ENCODE peak calls at places on chromosomes 2 and 18, in ten cellular contexts. V, Z, R, G, S, H, Q, L, F and C are unnamed samples.

GRCh38 chr2:226023383-226023782 is 623.9 kb downstream of the NYAP2 start:
- DNase-seq in V (no peak), G (no peak), F (no peak), H (no peak), Z (no peak), Q (no peak), R (no peak), L (no peak), S (no peak), C (peak)

GRCh38 chr2:176118606-176119370 is 2.2 kb downstream of the HOXD10 start:
- DNase-seq in S (peak), Z (no peak), F (no peak), L (no peak), R (no peak), H (no peak), G (no peak), V (no peak), Q (no peak), C (peak)

GRCh38 chr2:216159646-216160045 is 50.5 kb downstream of the XRCC5 start:
- DNase-seq in Q (no peak), H (no peak), V (no peak), Z (no peak), G (no peak), F (no peak), R (peak), L (no peak), S (no peak), C (no peak)

GRCh38 chr2:78646533-78646932 is 379.0 kb upstream of the REG3G start:
- DNase-seq in Q (no peak), S (no peak), V (no peak), G (no peak), F (no peak), Z (no peak), H (no peak), L (no peak), R (no peak), C (no peak)

GRCh38 chr2:228556707-228557106 is 375.2 kb upstream of the SPHKAP start:
- DNase-seq in L (no peak), H (no peak), V (no peak), Z (no peak), S (no peak), F (peak), Q (no peak), R (peak), G (peak), C (peak)

GRCh38 chr2:109715302-109715937 is 78.7 kb upstream of the RGPD5 start:
- DNase-seq in Z (no peak), S (no peak), G (no peak), V (no peak), F (peak), Q (no peak), R (peak), L (no peak), H (peak), C (peak)

GRCh38 chr2:61582191-61582590 is 44.0 kb upstream of the XPO1 start:
- DNase-seq in S (no peak), L (no peak), G (no peak), Q (peak), R (no peak), Z (no peak), H (peak), V (no peak), F (no peak), C (no peak)

GRCh38 chr2:48733067-48733503 is 22.4 kb downstream of the LHCGR start:
- DNase-seq in R (no peak), L (no peak), S (peak), V (no peak), Q (no peak), G (no peak), F (no peak), H (no peak), Z (no peak), C (no peak)

GRCh38 chr2:42980764-42981416 is 188.5 kb upstream of the HAAO start:
- DNase-seq in G (no peak), S (no peak), L (no peak), Q (no peak), V (no peak), H (no peak), R (no peak), F (no peak), Z (no peak), C (no peak)

GRCh38 chr2:23486676-23487075 is 101.7 kb downstream of the KLHL29 start:
- DNase-seq in G (peak), Z (no peak), S (no peak), L (no peak), F (no peak), R (peak), Q (no peak), H (peak), V (no peak), C (peak)

GRCh38 chr2:10297950-10298349 is 4.8 kb upstream of the HPCAL1 start:
- DNase-seq in H (no peak), F (no peak), R (peak), G (peak), Q (no peak), L (peak), S (no peak), V (peak), Z (no peak), C (peak)

GRCh38 chr18:79749251-79750191 is 48.2 kb upstream of the KCNG2 start:
- DNase-seq in H (no peak), L (no peak), F (no peak), Q (no peak), V (no peak), Z (no peak), S (no peak), R (no peak), G (peak), C (no peak)

GRCh38 chr18:711330-711692 is 1.1 kb downstream of the ENOSF1 start:
- DNase-seq in H (peak), R (no peak), L (no peak), F (no peak), Z (peak), V (peak), Q (peak), S (no peak), G (no peak), C (peak)

GRCh38 chr18:45353530-45353929 is 261.7 kb upstream of the SLC14A2 start:
- DNase-seq in F (no peak), R (no peak), L (no peak), Z (no peak), S (no peak), Q (no peak), G (no peak), V (no peak), H (no peak), C (no peak)

GRCh38 chr2:203673933-203674332 is 32.5 kb upstream of the CD28 start:
- DNase-seq in L (no peak), H (no peak), V (no peak), S (no peak), R (peak), Z (no peak), Q (peak), G (peak), F (no peak), C (no peak)

GRCh38 chr2:126658910-126659613 is 3.1 kb downstream of the GYPC start:
- DNase-seq in H (peak), S (no peak), G (peak), F (peak), L (no peak), R (peak), Q (peak), V (peak), Z (no peak), C (peak)

GRCh38 chr18:7541835-7542234 is 25.3 kb upstream of the PTPRM start:
- DNase-seq in G (no peak), Q (no peak), L (no peak), S (no peak), F (no peak), H (no peak), Z (no peak), R (no peak), V (no peak), C (no peak)

GRCh38 chr18:14174706-14175085 is 42.5 kb upstream of the ZNF519 start:
- DNase-seq in L (no peak), G (no peak), Z (no peak), Q (no peak), F (no peak), V (no peak), H (no peak), R (no peak), S (no peak), C (no peak)

GRCh38 chr2:192230864-192231453 is 36.2 kb upstream of the TMEFF2 start:
- DNase-seq in H (no peak), F (no peak), S (no peak), R (no peak), L (no peak), G (no peak), V (no peak), Q (no peak), Z (no peak), C (no peak)

GRCh38 chr2:228023619-228024018 is 152.2 kb downstream of the DAW1 start:
- DNase-seq in G (no peak), Q (no peak), F (no peak), S (no peak), V (no peak), Z (no peak), H (no peak), L (no peak), R (no peak), C (peak)

GRCh38 chr2:233532971-233533370 is 33.6 kb downstream of the USP40 start:
- DNase-seq in F (no peak), R (no peak), G (no peak), Q (no peak), L (no peak), Z (no peak), V (no peak), S (no peak), H (no peak), C (no peak)

GRCh38 chr2:71785550-71785951 is 332.2 kb downstream of the DYSF start:
- DNase-seq in G (no peak), R (no peak), H (no peak), L (no peak), F (peak), Z (no peak), S (no peak), Q (no peak), V (no peak), C (no peak)

GRCh38 chr2:76008001-76008702 is 297.4 kb upstream of the GCFC2 start:
- DNase-seq in L (no peak), G (no peak), Z (no peak), Q (no peak), V (no peak), S (no peak), F (peak), R (no peak), H (no peak), C (no peak)

GRCh38 chr18:49456794-49457193 is 3.7 kb downstream of the DYM start:
- DNase-seq in G (no peak), Q (no peak), F (no peak), Z (no peak), S (no peak), R (peak), V (no peak), L (no peak), H (no peak), C (peak)

GRCh38 chr18:41767960-41768359 is 187.1 kb upstream of the PIK3C3 start:
- DNase-seq in G (peak), Q (peak), H (no peak), R (peak), V (no peak), F (no peak), Z (no peak), L (no peak), S (no peak), C (peak)

GRCh38 chr2:158841839-158842238 is 46.7 kb downstream of the DAPL1 start:
- DNase-seq in F (no peak), H (no peak), Z (no peak), G (peak), R (no peak), L (no peak), Q (no peak), V (no peak), S (no peak), C (no peak)

GRCh38 chr2:64975232-64975791 is 13.9 kb upstream of the SLC1A4 start:
- DNase-seq in S (no peak), G (peak), L (no peak), Q (no peak), H (peak), Z (no peak), F (no peak), V (no peak), R (peak), C (peak)

GRCh38 chr18:13565228-13565627 is 161.1 kb downstream of the FAM210A start:
- DNase-seq in G (no peak), V (no peak), H (peak), Q (no peak), F (no peak), Z (no peak), R (no peak), S (no peak), L (no peak), C (no peak)

GRCh38 chr2:79721966-79722365 is 209.1 kb downstream of the CTNNA2 start:
- DNase-seq in Q (no peak), S (no peak), H (no peak), Z (no peak), V (no peak), R (peak), L (no peak), F (no peak), G (peak), C (peak)

GRCh38 chr18:10953672-10954071 is 195.7 kb downstream of the PIEZO2 start:
- DNase-seq in V (no peak), Q (no peak), G (no peak), S (no peak), R (no peak), L (no peak), H (no peak), Z (no peak), F (no peak), C (no peak)

GRCh38 chr2:158990397-158991209 is 22.2 kb downstream of the TANC1 start:
- DNase-seq in H (no peak), G (peak), S (no peak), Z (no peak), R (peak), F (no peak), Q (no peak), L (no peak), V (no peak), C (peak)

GRCh38 chr18:79543861-79544385 is 135.7 kb upstream of the CTDP1 start:
- DNase-seq in L (no peak), F (no peak), V (no peak), Z (no peak), G (no peak), H (no peak), S (no peak), Q (no peak), R (no peak), C (no peak)

GRCh38 chr2:82790277-82791021 is 1668.6 kb downstream of the SUCLG1 start:
- DNase-seq in H (peak), S (peak), V (no peak), L (no peak), Q (no peak), Z (no peak), F (no peak), G (peak), R (peak), C (peak)

GRCh38 chr2:9335322-9335754 is 88.0 kb downstream of the ITGB1BP1 start:
- DNase-seq in F (peak), S (no peak), Z (no peak), H (no peak), V (no peak), G (no peak), R (no peak), L (no peak), Q (no peak), C (no peak)

GRCh38 chr2:239348563-239349447 is 52.0 kb downstream of the HDAC4 start:
- DNase-seq in Q (no peak), H (peak), Z (no peak), G (no peak), V (no peak), L (no peak), S (peak), F (peak), R (no peak), C (no peak)